ENCODE peak calls at places on chromosomes 13 and 19, in six cellular contexts. A is fibroblast of lung, D is AG04450, R is HFF-Myc, Q is choroid plexus epithelial cell, Z is IMR-90. W is an unnamed sample.

GRCh38 chr13:25335856-25336255 is 34.4 kb downstream of the NUP58 start:
- DNase-seq in Z (peak; percentile 21), D (no peak), Q (no peak), A (no peak), R (no peak), W (no peak)

GRCh38 chr19:14214580-14214979 is 8.6 kb upstream of the ADGRL1 start:
- DNase-seq in Z (no peak), R (no peak), D (no peak), A (no peak), Q (no peak), W (no peak)

GRCh38 chr19:46578450-46578849 is 22.7 kb upstream of the CALM3 start:
- DNase-seq in R (no peak), A (no peak), Z (no peak), D (no peak), Q (no peak), W (no peak)

GRCh38 chr19:38394488-38394887 is 6.0 kb downstream of the SPRED3 start:
- DNase-seq in D (no peak), Q (peak; percentile 57), R (no peak), Z (no peak), A (peak; percentile 34), W (no peak)

GRCh38 chr19:52190679-52191293 is 934 bp downstream of the PPP2R1A start:
- DNase-seq in Q (peak; percentile 68), Z (peak; percentile 46), D (no peak), R (no peak), A (peak; percentile 51), W (no peak)

GRCh38 chr13:112782433-112783010 is 92.7 kb downstream of the ATP11A start:
- DNase-seq in A (no peak), Z (no peak), Q (peak; percentile 15), R (no peak), D (no peak), W (no peak)

GRCh38 chr13:74444877-74445479 is 310.8 kb upstream of the KLF12 start:
- DNase-seq in Z (peak; percentile 14), A (peak; percentile 24), R (no peak), Q (peak; percentile 2), D (no peak), W (no peak)

GRCh38 chr13:92461831-92462230 is 764.8 kb upstream of the GPC6 start:
- DNase-seq in Q (no peak), D (no peak), Z (no peak), R (no peak), A (no peak), W (no peak)

GRCh38 chr19:46372901-46373572 is 26.1 kb downstream of the PPP5C start:
- DNase-seq in R (no peak), D (no peak), Q (peak; percentile 46), Z (no peak), A (no peak), W (peak; percentile 78)

GRCh38 chr13:99863789-99864626 is 107.6 kb downstream of the ZIC5 start:
- DNase-seq in D (no peak), Q (no peak), A (no peak), Z (no peak), R (no peak), W (no peak)

GRCh38 chr13:73622375-73622774 is 511.8 kb downstream of the KLF12 start:
- DNase-seq in Q (no peak), Z (no peak), D (no peak), R (no peak), A (no peak), W (no peak)

GRCh38 chr13:63403726-63404125 is 1988.1 kb upstream of the PCDH20 start:
- DNase-seq in Z (no peak), R (no peak), D (no peak), A (no peak), Q (no peak), W (no peak)

GRCh38 chr13:57345526-57345925 is 178.5 kb downstream of the PRR20E start:
- DNase-seq in Q (no peak), A (no peak), Z (no peak), R (no peak), D (no peak), W (no peak)

GRCh38 chr19:7177926-7178325 is 108.4 kb downstream of the ZNF557 start:
- DNase-seq in Q (no peak), Z (peak; percentile 50), D (no peak), A (no peak), R (no peak), W (no peak)

GRCh38 chr13:44046428-44046827 is 166.7 kb downstream of the LACC1 start:
- DNase-seq in Q (no peak), A (no peak), Z (no peak), D (no peak), R (no peak), W (no peak)

GRCh38 chr13:46831588-46832194 is 34.7 kb upstream of the ESD start:
- DNase-seq in Z (peak; percentile 58), R (peak; percentile 35), A (peak; percentile 80), D (peak; percentile 15), Q (peak; percentile 75), W (no peak)

GRCh38 chr19:10923503-10924076 is 4.8 kb downstream of the YIPF2 start:
- DNase-seq in R (no peak), A (no peak), D (no peak), Z (no peak), Q (no peak), W (peak; percentile 93)

GRCh38 chr13:47680752-47681151 is 320.3 kb downstream of the SUCLA2 start:
- DNase-seq in Q (peak; percentile 70), R (no peak), D (no peak), Z (peak; percentile 50), A (peak; percentile 76), W (no peak)

GRCh38 chr19:32581704-32582164 is 744 bp downstream of the PDCD5 start:
- DNase-seq in R (no peak), Q (peak; percentile 70), D (peak; percentile 21), Z (peak; percentile 66), A (peak; percentile 43), W (no peak)

GRCh38 chr13:27851049-27851448 is 58.8 kb downstream of the GSX1 start:
- DNase-seq in R (no peak), A (no peak), Z (no peak), D (no peak), Q (no peak), W (no peak)

GRCh38 chr13:49563513-49563912 is 21.8 kb downstream of the RCBTB1 start:
- DNase-seq in Z (peak; percentile 28), Q (peak; percentile 54), R (no peak), A (peak; percentile 46), D (no peak), W (no peak)

GRCh38 chr19:39070888-39071287 is 13.3 kb upstream of the ACP7 start:
- DNase-seq in A (no peak), R (no peak), Z (peak; percentile 32), Q (peak; percentile 49), D (no peak), W (no peak)

GRCh38 chr13:27921421-27921960 is 1.7 kb downstream of the PDX1 start:
- DNase-seq in Z (no peak), R (no peak), A (no peak), Q (no peak), D (no peak), W (no peak)

GRCh38 chr13:62357887-62358645 is 942.4 kb upstream of the PCDH20 start:
- DNase-seq in D (peak; percentile 48), Q (peak; percentile 83), Z (peak; percentile 71), R (no peak), A (peak; percentile 80), W (no peak)

GRCh38 chr13:22121340-22121739 is 450.5 kb downstream of the FGF9 start:
- DNase-seq in D (no peak), A (no peak), Z (no peak), R (no peak), Q (no peak), W (no peak)
- TF ChIP-seq CTCF in D (no peak), A (no peak), Z (no peak), R (no peak), Q (no peak), W (no peak)

DNA sequence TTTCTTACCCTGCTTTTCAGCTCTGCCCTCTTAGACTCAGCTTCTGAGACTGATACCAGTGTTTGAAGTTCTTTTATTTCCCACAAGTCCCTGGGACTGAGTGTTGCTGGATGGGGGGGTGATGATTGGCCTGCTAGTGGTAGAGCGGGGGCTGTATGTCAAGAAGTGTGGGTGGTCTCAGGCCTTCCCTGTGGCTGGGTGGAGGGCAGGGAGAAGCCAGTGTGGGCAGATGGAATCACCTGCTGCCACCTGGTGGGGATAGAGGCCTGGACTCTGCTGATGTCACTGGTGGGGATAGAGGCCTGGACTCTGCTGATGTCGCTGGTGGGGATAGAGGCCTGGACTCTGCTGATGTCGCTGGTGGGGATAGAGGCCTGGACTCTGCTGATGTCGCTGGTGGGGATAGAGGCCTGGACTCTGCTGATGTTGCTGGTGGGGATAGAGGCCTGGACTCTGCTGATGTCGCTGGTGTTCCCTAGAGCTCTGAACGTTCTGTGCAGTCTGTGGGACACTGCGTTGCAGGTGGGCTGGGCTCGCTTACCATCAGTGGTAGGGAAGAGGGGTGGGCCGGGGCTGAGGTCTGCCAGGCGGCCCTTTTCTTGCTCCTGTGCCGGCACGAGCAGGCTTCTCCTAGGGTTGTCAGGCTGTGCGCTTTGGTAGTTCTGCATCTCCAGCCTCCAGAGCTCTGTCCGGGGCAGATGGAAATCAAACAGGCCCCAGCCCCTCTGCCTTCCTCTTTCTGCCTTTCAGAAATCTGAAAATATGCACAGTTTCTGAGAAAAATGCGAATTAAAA is 101.3 kb downstream of the ARHGEF7 start:
- DNase-seq in R (no peak), Z (peak; percentile 27), Q (peak; percentile 47), A (peak; percentile 55), D (no peak), W (no peak)
- TF ChIP-seq CTCF in R (peak; percentile 49), Z (peak; percentile 47), Q (peak; percentile 68), A (peak; percentile 58), D (peak; percentile 53), W (peak; percentile 78)

GRCh38 chr19:30684613-30685012 is 312.4 kb downstream of the ZNF536 start:
- DNase-seq in Z (no peak), A (no peak), Q (no peak), R (no peak), D (no peak), W (no peak)

GRCh38 chr19:30688696-30689095 is 316.5 kb downstream of the ZNF536 start:
- DNase-seq in A (no peak), D (no peak), Q (no peak), Z (no peak), R (no peak), W (no peak)

GRCh38 chr19:30686911-30687566 is 314.9 kb downstream of the ZNF536 start:
- DNase-seq in A (no peak), Z (no peak), D (no peak), Q (no peak), R (no peak), W (no peak)

GRCh38 chr19:30685601-30686000 is 313.4 kb downstream of the ZNF536 start:
- DNase-seq in D (no peak), R (no peak), Z (no peak), Q (no peak), A (no peak), W (no peak)

DNA sequence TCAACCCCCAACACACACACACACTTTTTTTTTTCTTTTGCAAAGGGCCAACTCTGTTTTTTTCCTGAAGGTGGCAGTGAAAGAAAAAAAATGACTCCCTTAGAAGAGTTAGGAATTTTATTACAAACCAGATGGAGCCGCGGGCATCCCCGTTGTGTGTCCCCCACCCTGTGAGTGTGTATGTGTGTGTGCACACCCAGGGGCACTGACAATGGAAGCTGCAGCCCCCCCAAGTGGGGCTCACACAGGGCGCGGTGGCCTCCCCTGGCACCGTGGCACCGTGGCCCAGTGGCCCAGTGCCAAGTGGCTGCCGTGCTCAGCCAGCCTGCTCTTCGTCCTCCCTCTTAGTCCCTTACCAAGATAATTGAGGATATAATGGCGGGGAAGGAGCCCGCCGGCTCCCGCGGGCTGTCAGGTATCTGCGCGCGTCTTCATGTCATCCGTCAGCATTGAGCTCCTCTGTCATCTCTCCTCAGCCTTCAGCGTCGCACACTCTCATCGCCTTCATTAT is 314.1 kb downstream of the ZNF536 start:
- DNase-seq in D (no peak), Q (peak; percentile 22), Z (no peak), A (peak; percentile 40), R (no peak), W (no peak)
- TF ChIP-seq CTCF in D (no peak), Q (peak; percentile 28), Z (no peak), A (peak; percentile 27), R (peak; percentile 5), W (peak; percentile 69)

GRCh38 chr13:29730253-29730652 is 120.2 kb downstream of the UBL3 start:
- DNase-seq in A (no peak), Z (no peak), Q (no peak), D (no peak), R (no peak), W (no peak)
- TF ChIP-seq CTCF in A (peak; percentile 13), Z (no peak), Q (no peak), D (peak; percentile 10), R (no peak), W (peak; percentile 35)

W was measured in chondrocyte.